ENCODE peak calls at places on chromosomes 2 and 18, in nine cellular contexts. I is ureter; A is cerebellar cortex; J is HuH-7.5; N is iris pigment epithelial cell; E is mammary epithelial cell; X is ELR; U is progenitor cell of endocrine pancreas; P is stimulated activated naive CD8-positive, alpha-beta T cell treated with anti-CD3 and anti-CD28 coated beads, Interleukin-15, Interleukin-2, amounts not matched to agents 100 U/mL and 50 U/mL, for 24 hours. Z is an unnamed sample.

GRCh38 chr2:79982445-79982844 is 322.1 kb downstream of the LRRTM1 start:
- DNase-seq in J (no peak), X (peak), U (no peak), I (no peak), E (no peak), N (no peak), P (no peak), A (peak), Z (no peak)

GRCh38 chr2:210049831-210050230 is 47.4 kb downstream of the RPE start:
- DNase-seq in E (no peak), I (no peak), A (no peak), J (no peak), U (no peak), X (no peak), P (no peak), N (no peak), Z (no peak)

GRCh38 chr2:175030380-175031271 is 25.4 kb upstream of the CHN1 start:
- DNase-seq in E (peak), U (peak), I (no peak), N (peak), J (no peak), P (peak), A (peak), X (peak), Z (no peak)

GRCh38 chr2:3265981-3266726 is 111.5 kb downstream of the EIPR1 start:
- DNase-seq in P (no peak), J (no peak), I (no peak), U (no peak), E (no peak), A (peak), X (no peak), N (no peak), Z (no peak)

GRCh38 chr2:72980535-72981217 is 63.4 kb downstream of the EMX1 start:
- DNase-seq in X (peak), U (no peak), J (no peak), A (no peak), P (no peak), E (peak), N (peak), I (no peak), Z (no peak)

GRCh38 chr18:23580677-23581367 is 5.5 kb downstream of the NPC1 start:
- DNase-seq in I (no peak), J (no peak), E (no peak), X (peak), P (no peak), U (no peak), N (peak), A (no peak), Z (peak)

GRCh38 chr18:10207682-10208081 is 246.8 kb upstream of the APCDD1 start:
- DNase-seq in E (no peak), X (no peak), J (no peak), I (no peak), N (no peak), P (no peak), U (no peak), A (no peak), Z (no peak)

GRCh38 chr2:238101891-238102841 is 2.0 kb downstream of the ESPNL start:
- DNase-seq in I (peak), P (no peak), J (no peak), E (no peak), U (no peak), X (no peak), A (peak), N (no peak), Z (peak)

GRCh38 chr2:15613736-15614429 is 22.2 kb downstream of the DDX1 start:
- DNase-seq in U (no peak), X (no peak), E (no peak), J (no peak), N (no peak), I (no peak), P (no peak), A (no peak), Z (no peak)

GRCh38 chr2:7523557-7524210 is 606.5 kb downstream of the RNF144A start:
- DNase-seq in P (no peak), A (no peak), X (no peak), E (no peak), U (no peak), J (no peak), I (no peak), N (no peak), Z (no peak)

GRCh38 chr2:36541891-36542595 is 55.9 kb downstream of the FEZ2 start:
- DNase-seq in U (no peak), P (no peak), X (peak), N (no peak), I (no peak), E (no peak), A (no peak), J (no peak), Z (no peak)

GRCh38 chr2:130347220-130347925 is 4.7 kb downstream of the IMP4 start:
- DNase-seq in E (no peak), P (no peak), J (no peak), A (no peak), N (no peak), X (no peak), U (no peak), I (no peak), Z (no peak)

GRCh38 chr2:28408764-28409599 is 16.3 kb downstream of the FOSL2 start:
- DNase-seq in P (peak), N (peak), E (peak), U (no peak), I (peak), X (peak), A (no peak), J (no peak), Z (no peak)

Z was measured in vagina.